ENCODE peak calls at places on chromosome 15, in six cellular contexts. G is GM10248; U is stimulated activated CD4-positive, alpha-beta T cell treated with anti-CD3 and anti-CD28 coated beads, Interleukin-15, amount 100 ng/mL, for 24 hours; N is naive thymus-derived CD8-positive, alpha-beta T cell; S is progenitor cell of endocrine pancreas; C is heart left ventricle. W is an unnamed sample.

GRCh38 chr15:37907136-37907535 is 27.3 kb upstream of the TMCO5A start:
- DNase-seq in U (no peak), C (no peak), N (no peak), G (no peak), S (no peak), W (no peak)

GRCh38 chr15:92930776-92931175 is 30.7 kb downstream of the CHD2 start:
- DNase-seq in G (no peak), S (no peak), N (no peak), U (no peak), C (no peak), W (no peak)

GRCh38 chr15:67781907-67782559 is 43.3 kb upstream of the SKOR1 start:
- DNase-seq in C (no peak), G (no peak), S (no peak), N (no peak), U (no peak), W (no peak)

GRCh38 chr15:67559158-67559557 is 16.7 kb downstream of the MAP2K5 start:
- DNase-seq in U (no peak), G (no peak), C (no peak), S (no peak), N (no peak), W (no peak)

GRCh38 chr15:101614001-101614585 is 38.1 kb downstream of the TM2D3 start:
- DNase-seq in G (no peak), C (no peak), S (no peak), U (no peak), N (no peak), W (no peak)

GRCh38 chr15:89829616-89830440 is 15.2 kb upstream of the ANPEP start:
- DNase-seq in G (no peak), U (no peak), S (no peak), C (no peak), N (no peak), W (no peak)

GRCh38 chr15:59360305-59360704 is 12.4 kb downstream of the MYO1E start:
- DNase-seq in C (no peak), N (no peak), S (no peak), G (no peak), U (no peak), W (no peak)

GRCh38 chr15:49918106-49918505 is 200.9 kb downstream of the ATP8B4 start:
- DNase-seq in N (no peak), G (no peak), U (no peak), S (no peak), C (no peak), W (no peak)

GRCh38 chr15:82298520-82298919 is 35.9 kb downstream of the SAXO2 start:
- DNase-seq in U (peak), N (peak), G (no peak), C (peak), S (no peak), W (peak)

GRCh38 chr15:85582719-85583089 is 202.3 kb downstream of the AKAP13 start:
- DNase-seq in S (no peak), G (peak), U (peak), N (peak), C (peak), W (peak)